ENCODE peak calls at places on chromosomes 7 and 10, in four cellular contexts. One of them, this sample, is unnamed.

GRCh38 chr10:80506189-80506575 is 31.5 kb upstream of the SH2D4B start:
- DNase-seq in NB4: no peak
- DNase-seq in stomach: no peak
- DNase-seq in T-helper 1 cell: no peak
- DNase-seq in this sample: no peak

GRCh38 chr10:609868-610545 is 79.5 kb downstream of the DIP2C start:
- DNase-seq in NB4: no peak
- DNase-seq in stomach: no peak
- DNase-seq in T-helper 1 cell: no peak
- DNase-seq in this sample: no peak

GRCh38 chr7:159061674-159062212 is 82.9 kb downstream of the VIPR2 start:
- DNase-seq in NB4: no peak
- DNase-seq in stomach: no peak
- DNase-seq in T-helper 1 cell: no peak
- DNase-seq in this sample: no peak

GRCh38 chr10:111875760-111876159 is 307.8 kb downstream of the GPAM start:
- DNase-seq in NB4: no peak
- DNase-seq in stomach: no peak
- DNase-seq in T-helper 1 cell: no peak
- DNase-seq in this sample: no peak

GRCh38 chr7:108425876-108426275 is 30.4 kb downstream of the NRCAM start:
- DNase-seq in NB4: no peak
- DNase-seq in stomach: no peak
- DNase-seq in T-helper 1 cell: no peak
- DNase-seq in this sample: no peak

GRCh38 chr7:39333701-39334100 is 232.5 kb upstream of the YAE1 start:
- DNase-seq in NB4: no peak
- DNase-seq in stomach: no peak
- DNase-seq in T-helper 1 cell: no peak
- DNase-seq in this sample: no peak

GRCh38 chr7:613442-614140 is 93.9 kb upstream of the PDGFA start:
- DNase-seq in NB4: no peak
- DNase-seq in stomach: no peak
- DNase-seq in T-helper 1 cell: no peak
- DNase-seq in this sample: no peak

GRCh38 chr7:112205348-112206237 is 606 bp downstream of the DOCK4 start:
- DNase-seq in NB4: peak; percentile 71
- DNase-seq in stomach: peak; percentile 50
- DNase-seq in T-helper 1 cell: peak; percentile 32
- DNase-seq in this sample: peak; percentile 51

GRCh38 chr7:65454479-65454878 is 80.8 kb downstream of the ZNF92 start:
- DNase-seq in NB4: no peak
- DNase-seq in stomach: no peak
- DNase-seq in T-helper 1 cell: no peak
- DNase-seq in this sample: no peak

This sample was measured in body of pancreas.